ENCODE peak calls at places on chromosomes 2 and 18, in seven cellular contexts. Z is cardiac muscle cell; J is GM19239; O is Right ventricle myocardium inferior; W is CD4-positive, alpha-beta T cell; Y is Caki2; K is NCI-H2107. N is an unnamed sample.

GRCh38 chr18:48543228-48543627 is 4.4 kb downstream of the CTIF start:
- DNase-seq in Y (no peak), W (no peak), Z (no peak), K (no peak), J (no peak), O (no peak), N (no peak)

GRCh38 chr2:200747668-200748618 is 63.8 kb upstream of the BZW1 start:
- DNase-seq in O (no peak), J (no peak), Y (no peak), W (no peak), Z (peak), K (peak), N (peak)

GRCh38 chr18:61973273-61974115 is 80.7 kb upstream of the RNF152 start:
- DNase-seq in J (no peak), W (no peak), Z (no peak), K (no peak), Y (no peak), O (no peak), N (no peak)

GRCh38 chr18:8212893-8213805 is 396.1 kb upstream of the RAB12 start:
- DNase-seq in O (no peak), Y (peak), K (no peak), J (no peak), W (no peak), Z (peak), N (no peak)

GRCh38 chr2:216569765-216570164 is 63.5 kb upstream of the IGFBP2 start:
- DNase-seq in W (no peak), Z (no peak), O (no peak), Y (no peak), K (no peak), J (no peak), N (no peak)

GRCh38 chr18:3970929-3971328 is 484.2 kb downstream of the DLGAP1 start:
- DNase-seq in Y (no peak), W (no peak), O (no peak), Z (no peak), J (no peak), K (no peak), N (no peak)

GRCh38 chr2:9774266-9774665 is 69.0 kb upstream of the TAF1B start:
- DNase-seq in Z (peak), J (no peak), K (no peak), Y (no peak), W (no peak), O (no peak), N (no peak)

GRCh38 chr2:61993422-61994024 is 88.0 kb downstream of the COMMD1 start:
- DNase-seq in Y (peak), Z (peak), W (no peak), O (no peak), J (peak), K (no peak), N (peak)

GRCh38 chr2:161090401-161090800 is 69.8 kb upstream of the TANK start:
- DNase-seq in Y (no peak), W (no peak), Z (peak), K (no peak), J (no peak), O (peak), N (no peak)